ENCODE peak calls at places on chromosomes 13 and 19, in eight cellular contexts. B is ovary, V is A172, D is HCT116, A is adrenal gland, O is GM18507, M is LHCN-M2, L is IMR-90. Y is an unnamed sample.

GRCh38 chr19:38735257-38735686 is 9.0 kb downstream of the CAPN12 start:
- DNase-seq in B (peak; percentile 37), V (no peak), D (no peak), A (peak; percentile 36), O (no peak), M (no peak), L (no peak), Y (no peak)

GRCh38 chr19:56477429-56478338 is 539 bp upstream of the ZNF667 start:
- DNase-seq in B (peak; percentile 91), V (peak; percentile 91), D (no peak), A (peak; percentile 95), O (no peak), M (peak; percentile 80), L (peak; percentile 91), Y (no peak)

GRCh38 chr13:100363874-100364273 is 224.7 kb downstream of the GGACT start:
- DNase-seq in B (no peak), V (peak; percentile 58), D (no peak), A (no peak), O (no peak), M (peak; percentile 77), L (peak; percentile 65), Y (no peak)

GRCh38 chr19:33359581-33359980 is 13.9 kb upstream of the CEBPG start:
- DNase-seq in B (no peak), V (no peak), D (no peak), A (no peak), O (no peak), M (no peak), L (no peak), Y (no peak)

GRCh38 chr19:55209430-55210119 is at the start of gene PTPRH:
- DNase-seq in B (no peak), V (peak; percentile 44), D (no peak), A (no peak), O (no peak), M (no peak), L (no peak), Y (no peak)

GRCh38 chr13:76758738-76759137 is 127.5 kb downstream of the KCTD12 start:
- DNase-seq in B (no peak), V (no peak), D (no peak), A (no peak), O (no peak), M (peak; percentile 19), L (no peak), Y (no peak)

GRCh38 chr13:93673885-93674284 is 447.3 kb downstream of the GPC6 start:
- DNase-seq in B (no peak), V (no peak), D (no peak), A (no peak), O (no peak), M (no peak), L (no peak), Y (no peak)

GRCh38 chr13:20051366-20051765 is 92.8 kb downstream of the ZMYM2 start:
- DNase-seq in B (no peak), V (no peak), D (no peak), A (no peak), O (no peak), M (no peak), L (no peak), Y (no peak)

GRCh38 chr19:47658431-47659383 is 49.8 kb downstream of the BICRA start:
- DNase-seq in B (no peak), V (no peak), D (no peak), A (no peak), O (no peak), M (no peak), L (no peak), Y (no peak)

GRCh38 chr13:42807866-42808265 is 26.5 kb downstream of the FAM216B start:
- DNase-seq in B (no peak), V (peak; percentile 37), D (no peak), A (no peak), O (no peak), M (peak; percentile 73), L (peak; percentile 76), Y (no peak)

GRCh38 chr13:39132286-39132685 is 94.0 kb downstream of the NHLRC3 start:
- DNase-seq in B (no peak), V (no peak), D (no peak), A (no peak), O (no peak), M (peak; percentile 2), L (no peak), Y (no peak)

GRCh38 chr13:110616103-110617101 is 1.1 kb downstream of the NAXD start:
- DNase-seq in B (peak; percentile 60), V (no peak), D (peak; percentile 27), A (peak; percentile 74), O (peak; percentile 25), M (peak; percentile 62), L (peak; percentile 72), Y (no peak)

GRCh38 chr13:20119960-20120359 is 40.9 kb downstream of the GJA3 start:
- DNase-seq in B (no peak), V (no peak), D (no peak), A (no peak), O (no peak), M (no peak), L (no peak), Y (no peak)

GRCh38 chr13:112693831-112694497 is 4.1 kb downstream of the ATP11A start:
- DNase-seq in B (peak; percentile 16), V (no peak), D (no peak), A (peak; percentile 66), O (no peak), M (no peak), L (peak; percentile 90), Y (no peak)

GRCh38 chr19:38055040-38055439 is 148.0 kb downstream of the SIPA1L3 start:
- DNase-seq in B (no peak), V (no peak), D (no peak), A (no peak), O (no peak), M (no peak), L (no peak), Y (no peak)

GRCh38 chr13:40777166-40777956 is 6.4 kb upstream of the MRPS31 start:
- DNase-seq in B (no peak), V (peak; percentile 44), D (peak; percentile 65), A (peak; percentile 27), O (no peak), M (peak; percentile 47), L (peak; percentile 37), Y (no peak)

GRCh38 chr19:34402074-34402600 is 2.1 kb upstream of the PDCD2L start:
- DNase-seq in B (no peak), V (no peak), D (no peak), A (no peak), O (no peak), M (no peak), L (no peak), Y (no peak)

GRCh38 chr19:1364070-1364719 is 19.5 kb upstream of the NDUFS7 start:
- DNase-seq in B (no peak), V (no peak), D (no peak), A (no peak), O (no peak), M (no peak), L (peak; percentile 20), Y (no peak)

GRCh38 chr19:54096642-54097106 is 3.9 kb downstream of the OSCAR start:
- DNase-seq in B (no peak), V (no peak), D (peak; percentile 19), A (no peak), O (no peak), M (peak; percentile 66), L (peak; percentile 17), Y (no peak)

GRCh38 chr13:47005761-47006414 is 109.0 kb upstream of the HTR2A start:
- DNase-seq in B (no peak), V (no peak), D (no peak), A (no peak), O (no peak), M (peak; percentile 58), L (peak; percentile 22), Y (no peak)

GRCh38 chr13:43428545-43429287 is 358.1 kb downstream of the ENOX1 start:
- DNase-seq in B (no peak), V (no peak), D (no peak), A (no peak), O (no peak), M (no peak), L (no peak), Y (no peak)

GRCh38 chr19:50362030-50362412 is 3.4 kb downstream of the NAPSA start:
- DNase-seq in B (no peak), V (no peak), D (no peak), A (no peak), O (no peak), M (no peak), L (no peak), Y (no peak)

GRCh38 chr19:4216832-4217231 is 12.5 kb upstream of the EBI3 start:
- DNase-seq in B (no peak), V (no peak), D (no peak), A (no peak), O (no peak), M (no peak), L (no peak), Y (no peak)

GRCh38 chr19:16124953-16125352 is 13.3 kb downstream of the RAB8A start:
- DNase-seq in B (no peak), V (no peak), D (no peak), A (no peak), O (no peak), M (no peak), L (no peak), Y (no peak)

GRCh38 chr13:74288361-74288911 is 154.2 kb upstream of the KLF12 start:
- DNase-seq in B (peak; percentile 14), V (no peak), D (no peak), A (no peak), O (no peak), M (peak; percentile 75), L (no peak), Y (no peak)

GRCh38 chr19:18764591-18765051 is 26.5 kb downstream of the COMP start:
- DNase-seq in B (no peak), V (peak; percentile 76), D (no peak), A (no peak), O (no peak), M (peak; percentile 82), L (no peak), Y (no peak)

GRCh38 chr13:30580852-30581502 is 36.7 kb upstream of the USPL1 start:
- DNase-seq in B (no peak), V (peak; percentile 44), D (no peak), A (peak; percentile 70), O (no peak), M (no peak), L (no peak), Y (no peak)

GRCh38 chr19:4933528-4933927 is 24.2 kb downstream of the UHRF1 start:
- DNase-seq in B (no peak), V (peak; percentile 25), D (no peak), A (no peak), O (no peak), M (peak; percentile 39), L (no peak), Y (no peak)

GRCh38 chr13:113083402-113084061 is 22.1 kb upstream of the F7 start:
- DNase-seq in B (no peak), V (peak; percentile 81), D (peak; percentile 42), A (no peak), O (no peak), M (peak; percentile 21), L (peak; percentile 12), Y (no peak)

GRCh38 chr13:34249546-34249945 is 431.6 kb downstream of the RFC3 start:
- DNase-seq in B (no peak), V (no peak), D (no peak), A (no peak), O (no peak), M (no peak), L (no peak), Y (no peak)

GRCh38 chr13:29471551-29471950 is 123.9 kb downstream of the SLC7A1 start:
- DNase-seq in B (no peak), V (no peak), D (no peak), A (no peak), O (no peak), M (no peak), L (no peak), Y (no peak)

GRCh38 chr19:15495151-15495550 is 13.2 kb upstream of the CYP4F22 start:
- DNase-seq in B (no peak), V (no peak), D (no peak), A (no peak), O (no peak), M (peak; percentile 5), L (no peak), Y (no peak)

GRCh38 chr19:39382991-39383828 is 7.7 kb downstream of the PAF1 start:
- DNase-seq in B (no peak), V (no peak), D (no peak), A (no peak), O (no peak), M (no peak), L (no peak), Y (no peak)

GRCh38 chr13:112814905-112815585 is 125.2 kb downstream of the ATP11A start:
- DNase-seq in B (no peak), V (peak; percentile 79), D (no peak), A (peak; percentile 92), O (no peak), M (peak; percentile 64), L (peak; percentile 44), Y (no peak)

Y was measured in GM12891.